ENCODE peak calls at places on chromosomes 6 and 20, in eight cellular contexts. D, M, T, Y, I, W, E and K are unnamed samples.

GRCh38 chr6:95248501-95248900 is 328.8 kb upstream of the MANEA start:
- DNase-seq in T (no peak), E (no peak), D (peak), M (no peak), Y (no peak), W (peak), I (no peak), K (no peak)

GRCh38 chr6:2816158-2816557 is 25.5 kb downstream of the SERPINB1 start:
- DNase-seq in I (no peak), E (no peak), T (no peak), Y (no peak), W (no peak), D (no peak), M (no peak), K (no peak)

GRCh38 chr6:116492331-116493067 is 18.9 kb upstream of the CALHM5 start:
- DNase-seq in I (no peak), E (no peak), T (no peak), W (no peak), M (no peak), Y (no peak), D (peak), K (no peak)

GRCh38 chr20:59718681-59719080 is 114.3 kb downstream of the PHACTR3 start:
- DNase-seq in W (no peak), Y (no peak), T (no peak), E (no peak), I (no peak), D (no peak), M (no peak), K (no peak)

GRCh38 chr20:40776702-40777457 is 87.8 kb upstream of the MAFB start:
- DNase-seq in M (no peak), E (no peak), Y (no peak), W (no peak), T (no peak), I (no peak), D (no peak), K (no peak)

GRCh38 chr6:1124885-1125284 is 187.0 kb upstream of the FOXQ1 start:
- DNase-seq in T (no peak), W (no peak), E (no peak), M (no peak), I (no peak), D (no peak), Y (peak), K (no peak)

GRCh38 chr6:2132416-2132815 is 113.0 kb downstream of the GMDS start:
- DNase-seq in D (peak), W (peak), T (no peak), E (no peak), Y (no peak), M (peak), I (no peak), K (no peak)

GRCh38 chr6:167910007-167910406 is 83.3 kb downstream of the AFDN start:
- DNase-seq in D (no peak), W (no peak), Y (no peak), T (no peak), I (no peak), E (no peak), M (no peak), K (no peak)

GRCh38 chr6:18595774-18596528 is 208.8 kb downstream of the RNF144B start:
- DNase-seq in Y (peak), I (peak), T (peak), M (peak), W (peak), E (no peak), D (peak), K (peak)

GRCh38 chr6:157143885-157144795 is 179.2 kb downstream of the TMEM242 start:
- DNase-seq in I (no peak), E (no peak), Y (no peak), D (peak), W (peak), T (no peak), M (no peak), K (no peak)

GRCh38 chr6:15870354-15871043 is 207.7 kb upstream of the DTNBP1 start:
- DNase-seq in I (no peak), W (peak), Y (no peak), M (peak), T (no peak), E (no peak), D (peak), K (no peak)

GRCh38 chr20:35122787-35123405 is 24.2 kb downstream of the EDEM2 start:
- DNase-seq in E (no peak), D (no peak), M (no peak), I (no peak), Y (no peak), W (no peak), T (no peak), K (no peak)

GRCh38 chr20:10585308-10585707 is 88.5 kb downstream of the JAG1 start:
- DNase-seq in E (no peak), T (no peak), M (no peak), I (no peak), D (no peak), W (no peak), Y (no peak), K (no peak)

GRCh38 chr6:137707590-137708360 is 159.3 kb upstream of the TNFAIP3 start:
- DNase-seq in T (peak), E (peak), M (peak), W (peak), I (peak), Y (peak), D (peak), K (no peak)

GRCh38 chr20:51749674-51750036 is 18.5 kb downstream of the ATP9A start:
- DNase-seq in E (no peak), T (no peak), W (peak), D (peak), Y (no peak), I (peak), M (peak), K (no peak)

GRCh38 chr20:59820204-59821041 is 113.0 kb downstream of the SYCP2 start:
- DNase-seq in D (no peak), M (no peak), I (no peak), E (peak), Y (no peak), T (no peak), W (no peak), K (no peak)

GRCh38 chr6:7993399-7993798 is 70.8 kb downstream of the BLOC1S5 start:
- DNase-seq in E (no peak), Y (no peak), T (no peak), W (no peak), I (no peak), M (no peak), D (no peak), K (no peak)

GRCh38 chr20:46820682-46821081 is 74.0 kb upstream of the EYA2 start:
- DNase-seq in I (no peak), W (no peak), D (no peak), Y (no peak), M (no peak), T (no peak), E (no peak), K (no peak)

GRCh38 chr6:53439556-53439955 is 90.8 kb upstream of the ELOVL5 start:
- DNase-seq in Y (no peak), E (no peak), T (no peak), I (no peak), M (peak), W (peak), D (peak), K (no peak)

GRCh38 chr6:30511147-30511546 is 21.8 kb downstream of the HLA-E start:
- DNase-seq in E (no peak), I (no peak), M (no peak), Y (no peak), W (no peak), D (no peak), T (no peak), K (no peak)

GRCh38 chr20:57260959-57261357 is 5.5 kb downstream of the BMP7 start:
- DNase-seq in I (no peak), Y (no peak), W (no peak), D (no peak), T (no peak), E (no peak), M (no peak), K (no peak)

GRCh38 chr20:37305079-37305478 is 15.6 kb downstream of the MANBAL start:
- DNase-seq in M (no peak), T (no peak), W (no peak), D (no peak), I (no peak), Y (no peak), E (no peak), K (no peak)

GRCh38 chr20:8082025-8082424 is 50.0 kb upstream of the PLCB1 start:
- DNase-seq in Y (peak), W (no peak), T (no peak), M (no peak), E (no peak), I (no peak), D (peak), K (no peak)

GRCh38 chr6:112827793-112828192 is 480.7 kb downstream of the RFPL4B start:
- DNase-seq in T (no peak), M (no peak), W (no peak), Y (no peak), E (no peak), D (peak), I (no peak), K (no peak)

GRCh38 chr20:25437153-25437581 is 29.7 kb downstream of the GINS1 start:
- DNase-seq in Y (peak), D (peak), W (peak), E (no peak), T (no peak), M (no peak), I (no peak), K (no peak)

GRCh38 chr6:119190176-119190575 is 111.7 kb upstream of the FAM184A start:
- DNase-seq in Y (no peak), W (no peak), E (no peak), I (no peak), T (no peak), M (no peak), D (no peak), K (no peak)

GRCh38 chr20:36085686-36086267 is 68.8 kb upstream of the EPB41L1 start:
- DNase-seq in T (no peak), I (peak), D (peak), W (peak), Y (peak), E (no peak), M (no peak), K (no peak)

GRCh38 chr6:159718634-159719033 is 8.7 kb upstream of the WTAP start:
- DNase-seq in Y (no peak), M (no peak), I (no peak), E (no peak), D (no peak), W (no peak), T (no peak), K (no peak)

GRCh38 chr20:1377341-1377871 is 15.4 kb downstream of the FKBP1A start:
- DNase-seq in D (no peak), Y (no peak), T (no peak), I (no peak), W (no peak), E (no peak), M (no peak), K (no peak)

GRCh38 chr20:41177636-41178035 is 40.3 kb downstream of the PLCG1 start:
- DNase-seq in D (peak), E (no peak), T (peak), I (no peak), Y (peak), W (peak), M (peak), K (peak)

GRCh38 chr6:1145756-1146218 is 166.1 kb upstream of the FOXQ1 start:
- DNase-seq in I (no peak), Y (no peak), W (no peak), D (no peak), M (no peak), T (no peak), E (no peak), K (no peak)

GRCh38 chr20:34852298-34852697 is 20.4 kb downstream of the GGT7 start:
- DNase-seq in D (no peak), W (no peak), M (no peak), Y (no peak), I (no peak), E (no peak), T (no peak), K (no peak)

GRCh38 chr6:149336529-149336928 is 19.0 kb downstream of the TAB2 start:
- DNase-seq in E (no peak), M (no peak), Y (peak), T (no peak), D (no peak), W (no peak), I (no peak), K (no peak)

GRCh38 chr20:49288784-49289696 is 11.2 kb upstream of the ZNFX1 start:
- DNase-seq in W (no peak), E (no peak), T (no peak), M (no peak), D (no peak), Y (peak), I (no peak), K (no peak)

GRCh38 chr6:136103101-136103688 is 146.9 kb downstream of the MTFR2 start:
- DNase-seq in T (no peak), I (no peak), D (peak), W (peak), M (no peak), Y (no peak), E (no peak), K (no peak)

GRCh38 chr20:25025091-25025861 is 32.7 kb downstream of the ACSS1 start:
- DNase-seq in Y (no peak), W (no peak), M (no peak), E (peak), D (no peak), T (no peak), I (no peak), K (no peak)

GRCh38 chr6:108766419-108766818 is 81.8 kb upstream of the ARMC2 start:
- DNase-seq in W (no peak), Y (no peak), I (no peak), T (no peak), M (no peak), D (no peak), E (no peak), K (no peak)
- H3K4me3 ChIP-seq in W (no peak), Y (no peak), I (no peak), T (no peak), M (no peak), D (no peak), E (no peak), K (no peak)

GRCh38 chr20:20664795-20665194 is 47.6 kb downstream of the RALGAPA2 start:
- DNase-seq in W (peak), E (no peak), T (peak), M (no peak), D (peak), Y (peak), I (peak), K (no peak)
- TF ChIP-seq CTCF in W (no peak), E (no peak), T (peak), M (peak), D (peak), Y (peak), I (peak), K (no peak)

DNA sequence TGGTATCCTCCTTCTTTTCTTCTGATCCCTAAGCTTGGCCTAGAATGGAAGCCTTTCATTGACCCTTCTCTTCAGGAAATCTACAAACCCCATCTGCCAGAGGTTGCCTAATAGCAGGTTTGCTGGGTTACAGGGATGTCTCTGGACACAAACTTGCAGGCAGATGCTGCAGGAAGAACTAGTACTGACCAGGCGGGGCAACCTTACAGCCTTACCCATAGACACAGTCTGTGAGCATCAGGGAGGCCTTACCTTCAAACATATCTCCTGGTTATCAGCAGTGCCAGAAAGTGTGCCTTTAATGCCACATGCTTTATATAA is 2.6 kb downstream of the SCUBE3 start:
- DNase-seq in D (no peak), I (no peak), Y (no peak), W (no peak), T (no peak), M (no peak), E (no peak), K (no peak)
- H3K4me3 ChIP-seq in D (peak), I (no peak), Y (no peak), W (no peak), T (no peak), M (no peak), E (no peak), K (peak)

GRCh38 chr6:100366419-100366818 is 98.3 kb downstream of the SIM1 start:
- DNase-seq in Y (peak), T (no peak), E (no peak), I (no peak), D (peak), M (peak), W (peak), K (no peak)

GRCh38 chr6:100371591-100371990 is 93.1 kb downstream of the SIM1 start:
- DNase-seq in D (no peak), E (no peak), Y (no peak), T (no peak), M (no peak), W (no peak), I (no peak), K (no peak)

GRCh38 chr6:100376103-100376502 is 88.6 kb downstream of the SIM1 start:
- DNase-seq in T (no peak), I (no peak), D (no peak), Y (no peak), E (no peak), W (no peak), M (no peak), K (no peak)

GRCh38 chr6:100372326-100372725 is 92.4 kb downstream of the SIM1 start:
- DNase-seq in M (no peak), T (no peak), D (no peak), E (no peak), I (no peak), W (no peak), Y (no peak), K (no peak)

GRCh38 chr6:100370265-100370664 is 94.5 kb downstream of the SIM1 start:
- DNase-seq in Y (no peak), M (no peak), T (no peak), W (no peak), I (no peak), E (no peak), D (no peak), K (no peak)
- TF ChIP-seq CTCF in Y (no peak), M (peak), T (peak), W (no peak), I (peak), E (no peak), D (peak), K (no peak)